ENCODE peak calls at places on chromosomes 1 and 21, in six cellular contexts. W is esophagus squamous epithelium, Y is right lobe of liver, P is A549, L is lower leg skin, H is NB4. S is an unnamed sample.

GRCh38 chr1:92096317-92096716 is 16.2 kb downstream of the BTBD8 start:
- DNase-seq in W (no peak), L (no peak), H (peak), Y (no peak), P (no peak), S (no peak)

GRCh38 chr1:10170362-10170665 is 40.1 kb upstream of the KIF1B start:
- DNase-seq in H (no peak), W (no peak), L (no peak), P (no peak), Y (no peak), S (no peak)

GRCh38 chr21:25960423-25960822 is 210.1 kb downstream of the APP start:
- DNase-seq in H (no peak), W (no peak), Y (no peak), P (no peak), L (no peak), S (no peak)

GRCh38 chr1:50110084-50110615 is 1.4 kb downstream of the ELAVL4 start:
- DNase-seq in L (no peak), Y (no peak), H (peak), W (no peak), P (no peak), S (no peak)

GRCh38 chr1:177934461-177934860 is 35.4 kb downstream of the SEC16B start:
- DNase-seq in L (no peak), Y (no peak), H (no peak), W (no peak), P (no peak), S (no peak)

GRCh38 chr1:44326066-44326701 is 28.9 kb downstream of the ERI3 start:
- DNase-seq in H (no peak), W (no peak), L (no peak), Y (no peak), P (no peak), S (no peak)

GRCh38 chr1:37474697-37475379 is 458 bp downstream of the ZC3H12A start:
- DNase-seq in Y (peak), W (no peak), L (no peak), H (no peak), P (no peak), S (no peak)

GRCh38 chr1:201025571-201026002 is 2.1 kb upstream of the KIF21B start:
- DNase-seq in P (peak), W (no peak), L (no peak), H (peak), Y (no peak), S (no peak)

GRCh38 chr1:205056188-205056611 is 13.2 kb downstream of the CNTN2 start:
- DNase-seq in L (no peak), H (no peak), Y (no peak), W (no peak), P (no peak), S (no peak)

GRCh38 chr21:30372139-30372770 is at the start of gene KRTAP13-2:
- DNase-seq in H (no peak), L (no peak), P (no peak), W (no peak), Y (no peak), S (no peak)

GRCh38 chr1:107820797-107821196 is 144.2 kb downstream of the VAV3 start:
- DNase-seq in L (no peak), P (no peak), Y (no peak), H (no peak), W (no peak), S (no peak)

GRCh38 chr1:215793210-215793609 is 226.1 kb downstream of the KCTD3 start:
- DNase-seq in L (no peak), H (peak), Y (no peak), P (peak), W (no peak), S (no peak)

GRCh38 chr1:246569248-246570238 is 3.3 kb downstream of the CNST start:
- DNase-seq in H (peak), W (no peak), P (no peak), Y (no peak), L (no peak), S (no peak)

GRCh38 chr1:242002528-242002927 is 3.6 kb upstream of the MAP1LC3C start:
- DNase-seq in W (no peak), P (no peak), H (no peak), Y (no peak), L (no peak), S (no peak)

GRCh38 chr1:223016381-223016780 is 126.7 kb downstream of the TLR5 start:
- DNase-seq in H (no peak), Y (no peak), W (no peak), P (no peak), L (no peak), S (no peak)

GRCh38 chr1:63918395-63918945 is 144.7 kb downstream of the ROR1 start:
- DNase-seq in Y (no peak), W (no peak), H (no peak), P (no peak), L (no peak), S (no peak)

GRCh38 chr1:204461331-204462228 is 33.0 kb downstream of the PIK3C2B start:
- DNase-seq in P (no peak), W (no peak), H (peak), Y (no peak), L (no peak), S (no peak)

GRCh38 chr21:29196021-29196663 is 65.7 kb downstream of the MAP3K7CL start:
- DNase-seq in Y (no peak), L (peak), W (no peak), H (peak), P (peak), S (peak)

GRCh38 chr1:241924080-241924808 is 33.3 kb upstream of the BECN2 start:
- DNase-seq in Y (no peak), H (no peak), W (no peak), L (no peak), P (no peak), S (no peak)

GRCh38 chr21:42302794-42303193 is 12.4 kb downstream of the TFF3 start:
- DNase-seq in P (no peak), L (no peak), Y (no peak), H (no peak), W (no peak), S (no peak)

GRCh38 chr1:19443321-19443720 is 42.0 kb downstream of the CAPZB start:
- DNase-seq in P (no peak), L (no peak), H (no peak), W (no peak), Y (no peak), S (no peak)

GRCh38 chr1:54781023-54781723 is 16.9 kb upstream of the PARS2 start:
- DNase-seq in L (no peak), W (no peak), P (no peak), H (no peak), Y (peak), S (peak)

GRCh38 chr1:216905052-216905580 is 181.9 kb upstream of the ESRRG start:
- DNase-seq in P (no peak), H (no peak), W (no peak), L (no peak), Y (no peak), S (no peak)

GRCh38 chr21:17139696-17140095 is 373.1 kb upstream of the CXADR start:
- DNase-seq in P (no peak), L (no peak), W (no peak), Y (no peak), H (peak), S (no peak)

GRCh38 chr1:66606359-66607142 is 72.6 kb downstream of the SGIP1 start:
- DNase-seq in P (no peak), Y (no peak), H (no peak), W (no peak), L (no peak), S (no peak)

GRCh38 chr1:10768552-10768951 is 27.9 kb downstream of the CASZ1 start:
- DNase-seq in L (no peak), W (no peak), P (no peak), Y (peak), H (no peak), S (no peak)

GRCh38 chr1:223844521-223844961 is 1.2 kb downstream of the TP53BP2 start:
- DNase-seq in L (no peak), P (no peak), Y (no peak), W (no peak), H (no peak), S (no peak)

GRCh38 chr1:245931450-245931849 is 575.6 kb downstream of the SMYD3 start:
- DNase-seq in L (no peak), P (no peak), H (no peak), W (no peak), Y (no peak), S (no peak)

GRCh38 chr1:85148524-85149250 is 52.1 kb downstream of the SYDE2 start:
- DNase-seq in W (no peak), P (no peak), Y (no peak), H (peak), L (no peak), S (no peak)

GRCh38 chr1:40823971-40824370 is 38.2 kb downstream of the CITED4 start:
- DNase-seq in W (no peak), H (no peak), P (no peak), L (no peak), Y (no peak), S (no peak)

GRCh38 chr1:232487236-232487635 is 142.7 kb downstream of the SIPA1L2 start:
- DNase-seq in Y (no peak), W (no peak), H (no peak), P (no peak), L (no peak), S (no peak)

GRCh38 chr1:223031690-223032601 is 111.1 kb downstream of the TLR5 start:
- DNase-seq in P (no peak), Y (no peak), W (no peak), H (no peak), L (peak), S (no peak)

GRCh38 chr1:153509729-153510354 is 25.9 kb downstream of the S100A6 start:
- DNase-seq in W (no peak), P (peak), Y (no peak), L (no peak), H (peak), S (no peak)

GRCh38 chr1:7513081-7513480 is 258.0 kb upstream of the VAMP3 start:
- DNase-seq in Y (no peak), L (no peak), H (no peak), W (no peak), P (no peak), S (no peak)

GRCh38 chr1:57470028-57470427 is 46.2 kb upstream of the DAB1 start:
- DNase-seq in H (no peak), L (no peak), W (no peak), P (no peak), Y (no peak), S (no peak)

GRCh38 chr21:41425954-41426655 is at the start of gene MX1:
- DNase-seq in W (no peak), H (no peak), L (no peak), P (peak), Y (peak), S (peak)

GRCh38 chr1:203937678-203938330 is 76.4 kb downstream of the SNRPE start:
- DNase-seq in L (no peak), H (peak), W (no peak), Y (no peak), P (no peak), S (no peak)

GRCh38 chr1:186420311-186420710 is 40.6 kb downstream of the PDC start:
- DNase-seq in Y (no peak), W (no peak), P (no peak), L (no peak), H (no peak), S (no peak)
- TF ChIP-seq POLR2A in Y (no peak), W (no peak), P (no peak), L (no peak), H (no peak), S (no peak)

GRCh38 chr1:25831569-25832196 is 11.9 kb downstream of the MTFR1L start:
- DNase-seq in L (no peak), P (no peak), H (no peak), W (no peak), Y (no peak), S (no peak)

GRCh38 chr1:25829046-25829445 is 9.3 kb downstream of the MTFR1L start:
- DNase-seq in L (no peak), P (no peak), Y (no peak), W (no peak), H (no peak), S (no peak)

GRCh38 chr1:25825605-25826004 is 5.9 kb downstream of the MTFR1L start:
- DNase-seq in H (no peak), L (no peak), W (no peak), Y (no peak), P (no peak), S (no peak)

GRCh38 chr1:25826571-25826970 is 6.8 kb downstream of the MTFR1L start:
- DNase-seq in P (no peak), W (no peak), Y (no peak), L (no peak), H (no peak), S (no peak)

DNA sequence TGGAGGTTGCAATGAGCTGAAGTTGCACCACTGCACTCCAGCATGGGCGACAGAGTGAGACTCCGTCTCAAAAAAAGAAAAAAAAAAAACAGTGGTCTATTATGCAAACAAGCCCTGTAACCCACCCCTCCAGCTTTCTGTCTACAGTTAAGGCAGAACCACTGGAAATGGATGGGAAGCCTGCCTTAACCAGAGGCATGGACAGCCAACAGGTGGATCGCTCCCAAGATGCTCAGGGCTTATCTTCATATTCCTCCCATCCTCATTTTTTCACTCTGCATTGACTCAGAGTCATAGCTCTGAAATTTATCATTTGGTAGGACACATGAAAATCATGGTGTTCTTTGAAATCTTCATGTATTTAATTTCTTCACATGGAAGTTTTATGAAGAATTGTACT is 8.7 kb downstream of the MTFR1L start:
- DNase-seq in Y (no peak), L (no peak), H (no peak), W (no peak), P (no peak), S (no peak)
- H3K4me3 ChIP-seq in Y (no peak), L (no peak), H (no peak), W (no peak), P (no peak), S (no peak)

GRCh38 chr1:150575072-150575489 is 4.3 kb downstream of the MCL1 start:
- DNase-seq in P (no peak), L (no peak), H (no peak), W (no peak), Y (no peak), S (no peak)
- TF ChIP-seq POLR2A in P (no peak), L (no peak), H (no peak), W (no peak), Y (peak), S (no peak)

GRCh38 chr1:167322483-167322882 is 101.8 kb downstream of the POU2F1 start:
- DNase-seq in H (no peak), Y (no peak), W (no peak), L (no peak), P (no peak), S (no peak)

GRCh38 chr1:167312871-167313270 is 92.2 kb downstream of the POU2F1 start:
- DNase-seq in P (no peak), Y (no peak), W (no peak), L (no peak), H (no peak), S (no peak)

DNA sequence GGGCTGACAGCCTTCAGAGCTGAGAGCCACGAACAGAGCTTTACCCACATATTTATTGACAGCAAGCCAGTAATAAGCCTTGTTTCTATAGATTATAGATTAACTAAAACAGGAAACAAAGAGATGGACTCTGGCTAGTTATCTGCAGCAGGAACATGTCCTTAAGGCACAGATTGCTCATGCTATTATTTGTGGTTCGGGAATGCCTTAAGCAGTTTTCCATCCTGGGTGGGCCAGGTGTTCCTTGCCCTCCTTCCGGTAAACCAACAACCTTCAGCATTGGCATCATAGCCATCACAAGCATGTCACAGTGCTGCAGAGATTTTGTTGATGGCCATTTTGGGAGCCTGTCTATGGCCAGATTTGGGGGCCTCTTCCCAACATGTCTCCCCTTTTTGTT is 96.8 kb downstream of the POU2F1 start:
- DNase-seq in H (no peak), W (no peak), L (no peak), P (no peak), Y (no peak), S (no peak)
- H3K4me3 ChIP-seq in H (no peak), W (no peak), L (no peak), P (no peak), Y (no peak), S (no peak)

GRCh38 chr1:94720091-94720793 is 99.9 kb upstream of the SLC44A3 start:
- DNase-seq in P (no peak), W (no peak), L (no peak), Y (peak), H (peak), S (no peak)
- TF ChIP-seq POLR2A in P (no peak), W (no peak), L (no peak), Y (no peak), H (no peak), S (no peak)

DNA sequence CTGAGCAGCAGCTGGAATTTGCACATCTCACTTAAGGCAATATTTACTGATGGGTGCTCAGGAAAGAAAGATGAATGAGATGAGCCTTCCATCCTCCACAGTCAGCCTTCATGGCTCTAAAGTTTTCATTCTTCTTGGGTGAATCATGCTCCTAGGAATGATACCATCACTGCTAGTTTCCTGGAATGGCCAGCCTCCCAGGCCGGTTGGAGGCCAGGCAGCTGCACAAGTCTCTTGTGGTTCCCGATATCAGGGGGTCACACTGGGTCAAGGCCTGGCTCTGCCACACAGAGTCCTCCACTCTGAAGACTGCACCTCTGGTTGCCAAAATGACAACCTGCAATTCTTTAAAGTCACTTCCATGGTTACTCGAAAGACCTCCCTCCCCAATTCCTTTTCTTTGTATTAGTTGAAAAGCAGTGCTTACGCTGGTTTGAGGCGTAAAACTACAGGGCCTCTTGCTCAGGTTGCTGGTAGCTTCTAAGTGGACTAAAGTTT is 46.2 kb upstream of the PALMD start:
- DNase-seq in H (no peak), Y (no peak), L (no peak), P (peak), W (no peak), S (no peak)
- H3K4me3 ChIP-seq in H (no peak), Y (no peak), L (no peak), P (no peak), W (no peak), S (no peak)

GRCh38 chr1:17436380-17437174 is 2.9 kb downstream of the RCC2 start:
- DNase-seq in Y (no peak), P (no peak), L (no peak), H (no peak), W (no peak), S (no peak)

GRCh38 chr1:17438176-17438976 is 1.1 kb downstream of the RCC2 start:
- DNase-seq in L (no peak), W (no peak), Y (peak), H (peak), P (no peak), S (peak)

GRCh38 chr1:17439250-17440073 is at the start of gene RCC2:
- DNase-seq in P (peak), H (peak), L (peak), Y (peak), W (no peak), S (peak)

GRCh38 chr1:17438977-17439249 is 564 bp downstream of the RCC2 start:
- DNase-seq in W (no peak), L (no peak), P (no peak), Y (no peak), H (peak), S (no peak)

GRCh38 chr1:17437260-17438175 is 2.0 kb downstream of the RCC2 start:
- DNase-seq in P (no peak), L (no peak), H (peak), W (no peak), Y (peak), S (peak)
- TF ChIP-seq POLR2A in P (no peak), L (no peak), H (peak), W (no peak), Y (peak), S (peak)

DNA sequence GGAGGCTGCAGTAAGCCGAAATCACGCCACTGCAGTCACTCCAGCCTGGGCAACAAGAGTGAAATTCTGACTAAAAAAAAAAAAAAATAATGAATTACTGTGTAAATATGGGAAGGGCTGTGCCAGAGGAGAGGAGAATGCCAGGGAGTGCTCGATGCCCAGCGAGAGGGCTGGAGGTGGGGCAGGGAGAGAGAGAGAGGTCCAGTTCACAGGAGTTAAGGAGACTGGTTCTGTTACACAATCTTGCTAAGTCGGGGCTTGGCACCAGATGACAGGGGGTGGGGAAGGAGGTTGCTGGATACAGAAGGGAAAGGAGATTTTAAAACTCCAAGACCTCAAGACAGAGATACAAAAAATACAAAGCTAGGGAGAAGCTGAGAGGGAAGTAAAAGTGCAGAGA is 1.2 kb downstream of the SELENBP1 start:
- DNase-seq in H (no peak), W (no peak), L (peak), Y (peak), P (no peak), S (peak)
- H3K4me3 ChIP-seq in H (no peak), W (no peak), L (no peak), Y (peak), P (no peak), S (no peak)

S was measured in thyroid gland.